ENCODE peak calls at places on chromosomes 3 and 15, in four cellular contexts. W is A549, O is K562, C is H1. V is an unnamed sample.

GRCh38 chr3:14524920-14525660 is 15.1 kb downstream of the GRIP2 start:
- DNase-seq in W (no peak), O (no peak), C (no peak), V (no peak)

GRCh38 chr15:39232512-39232911 is 348.4 kb upstream of the THBS1 start:
- DNase-seq in W (peak; percentile 4), O (no peak), C (no peak), V (no peak)

GRCh38 chr15:62946940-62947339 is 95.6 kb upstream of the TPM1 start:
- DNase-seq in W (no peak), O (no peak), C (no peak), V (no peak)

GRCh38 chr3:194046995-194047681 is 88.8 kb upstream of the HES1 start:
- DNase-seq in W (no peak), O (no peak), C (no peak), V (no peak)

GRCh38 chr3:107241217-107241616 is 136.0 kb upstream of the CCDC54 start:
- DNase-seq in W (peak; percentile 49), O (peak; percentile 33), C (no peak), V (no peak)

GRCh38 chr3:4865714-4866113 is 113.5 kb upstream of the BHLHE40 start:
- DNase-seq in W (no peak), O (no peak), C (no peak), V (no peak)

GRCh38 chr3:76585794-76586392 is 454.0 kb upstream of the ROBO2 start:
- DNase-seq in W (peak; percentile 2), O (peak; percentile 2), C (no peak), V (peak; percentile 3)

GRCh38 chr15:85618956-85619491 is 175.7 kb downstream of the KLHL25 start:
- DNase-seq in W (no peak), O (no peak), C (no peak), V (no peak)

GRCh38 chr15:33720952-33721351 is 247.3 kb upstream of the CHRM5 start:
- DNase-seq in W (no peak), O (no peak), C (no peak), V (no peak)

GRCh38 chr15:69141286-69141701 is 19.1 kb upstream of the GLCE start:
- DNase-seq in W (peak; percentile 60), O (no peak), C (no peak), V (peak; percentile 28)

DNA sequence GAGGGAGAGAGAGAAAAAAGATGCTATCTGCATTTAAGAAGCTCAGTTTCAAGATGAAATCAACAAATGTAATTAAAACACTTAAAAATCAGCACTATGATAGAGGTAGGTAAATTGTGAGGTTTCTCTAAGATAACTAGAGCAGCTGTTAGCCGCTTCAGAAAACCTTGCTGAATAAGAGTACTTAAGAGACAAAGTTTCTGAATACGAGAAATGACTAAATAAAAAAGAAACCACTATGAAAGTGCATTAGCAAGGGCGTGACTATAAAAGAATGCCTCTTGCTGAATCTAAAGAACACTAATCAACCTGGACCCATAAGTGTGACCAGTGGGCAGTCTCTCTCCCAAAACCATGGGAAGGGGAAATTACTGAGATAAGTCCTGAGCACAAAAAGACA is 41.8 kb downstream of the IQCB1 start:
- DNase-seq in W (no peak), O (no peak), C (no peak), V (no peak)
- TF ChIP-seq PHF8 in W (no peak), O (no peak), C (no peak), V (no peak)

GRCh38 chr3:87287025-87287424 is 10.6 kb upstream of the POU1F1 start:
- DNase-seq in W (no peak), O (no peak), C (no peak), V (no peak)
- TF ChIP-seq PHF8 in W (no peak), O (no peak), C (no peak), V (no peak)

GRCh38 chr15:41001524-41001923 is 48.3 kb downstream of the CHAC1 start:
- DNase-seq in W (no peak), O (no peak), C (no peak), V (no peak)
- TF ChIP-seq PHF8 in W (no peak), O (no peak), C (no peak), V (no peak)

GRCh38 chr3:98912448-98912847 is 11.0 kb upstream of the DCBLD2 start:
- DNase-seq in W (no peak), O (no peak), C (no peak), V (no peak)
- TF ChIP-seq PHF8 in W (no peak), O (no peak), C (no peak), V (no peak)

GRCh38 chr3:129560269-129560787 is 17.4 kb downstream of the H1-8 start:
- DNase-seq in W (no peak), O (no peak), C (no peak), V (no peak)
- TF ChIP-seq PHF8 in W (no peak), O (no peak), C (no peak), V (no peak)